ENCODE peak calls at places on chromosomes 6 and 20, in nine cellular contexts. D is stomach, F is HCT116, I is upper lobe of left lung, O is endothelial cell of umbilical vein, U is H1, S is transverse colon, J is spleen, K is GM23338. M is an unnamed sample.

GRCh38 chr20:63151554-63152321 is 64.2 kb downstream of the YTHDF1 start:
- DNase-seq in D (no peak), F (no peak), I (no peak), O (no peak), U (no peak), S (no peak), J (peak), K (no peak), M (no peak)

GRCh38 chr6:109705258-109705657 is 14.2 kb downstream of the FIG4 start:
- DNase-seq in D (peak), F (peak), I (peak), O (peak), U (peak), S (peak), J (peak), K (peak), M (peak)

GRCh38 chr20:25270829-25271251 is 23.0 kb downstream of the PYGB start:
- DNase-seq in D (peak), F (no peak), I (no peak), O (no peak), U (peak), S (peak), J (peak), K (no peak), M (no peak)

GRCh38 chr6:114007451-114007953 is 36.6 kb upstream of the HDAC2 start:
- DNase-seq in D (no peak), F (no peak), I (no peak), O (no peak), U (no peak), S (no peak), J (no peak), K (peak), M (no peak)

GRCh38 chr6:27605401-27606342 is 132.8 kb upstream of the ZNF184 start:
- DNase-seq in D (no peak), F (peak), I (no peak), O (peak), U (peak), S (no peak), J (no peak), K (peak), M (no peak)

GRCh38 chr6:124870611-124871201 is 91.5 kb upstream of the RNF217 start:
- DNase-seq in D (no peak), F (peak), I (no peak), O (peak), U (no peak), S (no peak), J (no peak), K (peak), M (no peak)

GRCh38 chr6:89161326-89162046 is 15.6 kb downstream of the PM20D2 start:
- DNase-seq in D (no peak), F (no peak), I (no peak), O (no peak), U (no peak), S (no peak), J (no peak), K (peak), M (no peak)

GRCh38 chr6:170221753-170222400 is 69.0 kb downstream of the DLL1 start:
- DNase-seq in D (peak), F (no peak), I (peak), O (no peak), U (no peak), S (peak), J (peak), K (no peak), M (peak)

GRCh38 chr20:17896771-17897369 is 71.7 kb downstream of the SNX5 start:
- DNase-seq in D (no peak), F (no peak), I (no peak), O (no peak), U (no peak), S (no peak), J (no peak), K (no peak), M (no peak)

GRCh38 chr6:155352130-155352420 is 37.8 kb upstream of the TFB1M start:
- DNase-seq in D (no peak), F (no peak), I (no peak), O (no peak), U (no peak), S (no peak), J (no peak), K (no peak), M (no peak)

GRCh38 chr20:20480689-20481088 is 112.8 kb downstream of the INSM1 start:
- DNase-seq in D (no peak), F (peak), I (no peak), O (no peak), U (no peak), S (no peak), J (no peak), K (no peak), M (no peak)

GRCh38 chr6:135812085-135812526 is 39.4 kb upstream of the PDE7B start:
- DNase-seq in D (no peak), F (no peak), I (peak), O (no peak), U (no peak), S (no peak), J (no peak), K (no peak), M (no peak)

DNA sequence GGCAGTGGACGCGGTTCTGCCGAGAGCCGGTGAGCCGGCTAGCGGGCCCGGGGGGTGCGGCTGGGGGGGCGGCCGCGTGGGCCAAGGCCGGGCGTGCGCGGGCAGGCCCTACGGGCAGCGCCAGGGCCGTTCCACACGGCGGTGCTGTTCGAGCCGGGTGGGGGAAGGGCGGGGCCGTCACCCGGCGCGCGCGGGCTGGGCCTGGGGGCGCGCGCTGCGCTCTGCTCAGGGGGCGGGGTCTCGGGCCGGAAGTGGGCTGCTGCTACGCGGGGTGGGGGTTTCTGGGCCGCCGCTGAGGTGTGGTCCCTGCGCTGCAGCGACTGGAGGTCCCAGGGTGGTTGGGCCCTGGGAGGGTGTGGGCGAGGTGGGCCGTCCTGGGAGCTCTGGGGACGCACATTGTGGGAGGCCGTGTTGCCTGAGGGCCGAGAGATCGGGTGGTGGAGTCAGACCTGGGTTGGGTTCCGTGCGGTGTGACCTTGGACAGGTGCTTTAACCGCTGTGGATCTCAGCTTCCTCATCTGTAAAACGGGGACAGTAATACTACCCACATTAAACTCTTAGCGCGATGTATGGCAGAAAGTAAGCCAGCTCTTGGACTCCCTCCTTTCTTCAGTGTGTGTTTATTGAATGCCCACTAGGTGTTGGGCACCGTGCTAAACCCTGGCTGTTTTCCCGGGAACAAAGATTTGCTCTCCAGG is 395 bp downstream of the MAPRE1 start:
- DNase-seq in D (no peak), F (peak), I (peak), O (peak), U (peak), S (no peak), J (peak), K (peak), M (peak)
- TF ChIP-seq POLR2AphosphoS5 in D (no peak), F (peak), I (no peak), O (peak), U (peak), S (no peak), J (peak), K (peak), M (no peak)

GRCh38 chr20:2420510-2420909 is 39.8 kb downstream of the TGM6 start:
- DNase-seq in D (no peak), F (no peak), I (no peak), O (no peak), U (no peak), S (no peak), J (no peak), K (no peak), M (no peak)

GRCh38 chr20:2417142-2417541 is 36.4 kb downstream of the TGM6 start:
- DNase-seq in D (no peak), F (no peak), I (no peak), O (no peak), U (no peak), S (no peak), J (no peak), K (no peak), M (no peak)

GRCh38 chr20:2418388-2418787 is 37.7 kb downstream of the TGM6 start:
- DNase-seq in D (no peak), F (no peak), I (no peak), O (no peak), U (no peak), S (no peak), J (no peak), K (no peak), M (no peak)

DNA sequence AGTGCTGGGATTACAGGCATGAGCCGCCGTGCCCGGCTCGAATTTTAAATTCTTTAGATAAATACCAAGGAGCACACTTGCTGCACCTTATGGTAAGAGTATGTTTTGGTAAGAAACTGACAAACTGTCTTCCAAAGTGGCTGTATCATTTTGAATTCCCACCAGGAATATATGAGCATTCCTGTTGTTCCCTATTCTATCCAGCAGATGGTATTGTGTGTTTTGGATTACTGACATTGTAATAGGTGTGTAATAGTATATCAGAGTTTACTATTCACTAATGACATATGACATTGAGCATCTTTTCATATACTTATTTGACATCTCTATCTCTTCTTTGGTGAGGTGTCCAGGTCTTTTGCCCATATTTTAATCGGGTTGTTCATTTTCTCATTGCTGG is 40.5 kb downstream of the TGM6 start:
- DNase-seq in D (no peak), F (peak), I (no peak), O (no peak), U (no peak), S (no peak), J (no peak), K (no peak), M (no peak)
- TF ChIP-seq CTCF in D (no peak), F (peak), I (no peak), O (no peak), U (no peak), S (no peak), J (no peak), K (no peak), M (no peak)

DNA sequence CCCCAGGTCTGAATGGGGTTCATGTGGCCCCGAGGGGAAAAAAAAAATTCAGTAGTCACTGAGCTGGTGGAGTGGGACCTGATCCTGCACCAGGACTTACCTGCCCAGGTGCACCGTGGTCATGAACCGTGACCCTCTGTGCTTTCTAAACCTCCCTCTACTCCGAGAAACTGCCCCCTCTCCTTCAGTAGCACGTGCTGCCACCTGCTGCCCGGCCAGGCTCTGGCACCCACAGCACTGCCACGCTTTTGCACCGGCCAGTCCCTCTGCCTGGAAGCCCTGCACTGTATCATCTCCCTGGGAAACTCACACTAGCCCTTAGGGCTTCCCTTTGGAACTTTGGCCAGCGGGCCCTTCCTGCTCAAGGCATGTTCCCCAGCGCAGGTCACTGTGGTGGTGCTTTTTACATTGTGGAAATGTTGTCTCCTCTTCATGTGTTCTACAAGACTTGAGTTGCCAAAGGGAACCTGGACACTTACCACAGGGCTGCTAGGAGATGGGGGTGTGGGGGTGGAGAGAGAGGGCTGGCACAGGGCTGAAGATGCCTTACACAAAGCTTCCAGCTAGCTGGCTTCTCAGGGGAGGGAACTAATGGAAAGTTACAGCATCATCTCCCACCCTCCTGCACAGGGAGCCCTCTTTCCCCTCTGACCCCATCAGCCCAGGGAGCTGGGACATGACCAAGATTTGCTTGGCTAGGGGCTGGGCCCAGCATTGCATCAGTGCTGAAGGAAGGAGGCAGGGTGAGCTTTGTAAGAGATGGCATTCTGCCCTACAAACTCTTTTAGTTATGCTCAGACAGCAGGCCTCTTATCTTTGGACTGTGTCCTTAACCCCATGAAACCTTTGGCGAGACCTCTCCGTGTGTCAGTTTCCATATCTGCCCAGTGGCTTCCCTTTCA is 2.5 kb upstream of the PTPRT start:
- DNase-seq in D (no peak), F (no peak), I (no peak), O (no peak), U (peak), S (no peak), J (no peak), K (peak), M (no peak)
- TF ChIP-seq POLR2AphosphoS5 in D (no peak), F (no peak), I (no peak), O (no peak), U (no peak), S (no peak), J (no peak), K (no peak), M (no peak)

GRCh38 chr6:98526465-98526864 is 307.9 kb upstream of the POU3F2 start:
- DNase-seq in D (no peak), F (no peak), I (no peak), O (no peak), U (no peak), S (no peak), J (no peak), K (no peak), M (no peak)

GRCh38 chr6:98529364-98529763 is 305.0 kb upstream of the POU3F2 start:
- DNase-seq in D (no peak), F (no peak), I (no peak), O (no peak), U (no peak), S (no peak), J (no peak), K (peak), M (no peak)

GRCh38 chr6:98530732-98531131 is 303.6 kb upstream of the POU3F2 start:
- DNase-seq in D (no peak), F (no peak), I (no peak), O (no peak), U (no peak), S (no peak), J (no peak), K (no peak), M (no peak)

DNA sequence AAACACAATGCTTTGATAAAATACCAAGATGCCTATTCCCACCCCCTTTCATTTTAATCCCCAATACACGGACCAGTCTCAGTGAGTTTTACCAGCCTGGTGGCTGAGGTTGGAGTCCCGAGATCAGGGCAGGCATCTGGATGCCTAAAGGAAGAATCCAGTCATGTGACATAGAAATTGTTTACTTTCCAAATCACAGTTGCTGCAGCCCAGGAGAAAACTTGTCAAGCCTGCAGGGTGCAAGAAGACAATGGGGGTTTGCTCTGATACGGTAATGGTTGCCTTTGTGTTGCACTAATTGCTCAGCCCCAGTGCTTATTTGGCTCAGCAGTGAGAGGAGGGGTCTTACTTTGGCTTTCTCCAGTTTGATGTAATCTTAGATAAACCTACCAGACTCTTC is 308.5 kb upstream of the POU3F2 start:
- DNase-seq in D (no peak), F (no peak), I (no peak), O (no peak), U (no peak), S (no peak), J (no peak), K (peak), M (no peak)
- TF ChIP-seq CTCF in D (no peak), F (no peak), I (no peak), O (no peak), U (no peak), S (no peak), J (no peak), K (no peak), M (no peak)

M was measured in prostate gland.